ENCODE peak calls at places on chromosomes 7 and 10, in four cellular contexts. One of them, this sample, is unnamed.

GRCh38 chr10:80588506-80589020 is 50.9 kb downstream of the SH2D4B start:
- DNase-seq in HepG2: no peak
- DNase-seq in K562: no peak
- DNase-seq in GM12878: no peak
- DNase-seq in this sample: no peak

GRCh38 chr10:132784582-132785432 is 1.1 kb downstream of the NKX6-2 start:
- DNase-seq in K562: no peak
- DNase-seq in GM12878: no peak
- DNase-seq in HepG2: no peak
- DNase-seq in this sample: no peak

GRCh38 chr10:27104919-27105318 is 4.6 kb upstream of the ANKRD26 start:
- DNase-seq in GM12878: no peak
- DNase-seq in HepG2: no peak
- DNase-seq in K562: no peak
- DNase-seq in this sample: no peak

GRCh38 chr10:69572159-69573055 is 815 bp downstream of the NEUROG3 start:
- DNase-seq in K562: no peak
- DNase-seq in GM12878: no peak
- DNase-seq in HepG2: no peak
- DNase-seq in this sample: no peak

GRCh38 chr10:3271385-3272115 is 99.0 kb upstream of the PITRM1 start:
- DNase-seq in K562: no peak
- DNase-seq in GM12878: no peak
- DNase-seq in HepG2: no peak
- DNase-seq in this sample: no peak

GRCh38 chr10:124530215-124530665 is 68.6 kb downstream of the LHPP start:
- DNase-seq in HepG2: peak; percentile 56
- DNase-seq in K562: peak; percentile 84
- DNase-seq in GM12878: no peak
- DNase-seq in this sample: peak; percentile 96

GRCh38 chr7:105521027-105521730 is 892 bp downstream of the PUS7 start:
- DNase-seq in K562: no peak
- DNase-seq in GM12878: no peak
- DNase-seq in HepG2: peak; percentile 67
- DNase-seq in this sample: peak; percentile 52

GRCh38 chr7:26091933-26092332 is 60.1 kb upstream of the NFE2L3 start:
- DNase-seq in K562: no peak
- DNase-seq in HepG2: no peak
- DNase-seq in GM12878: no peak
- DNase-seq in this sample: peak; percentile 42

GRCh38 chr7:107170051-107170661 is 1.4 kb downstream of the HBP1 start:
- DNase-seq in K562: no peak
- DNase-seq in HepG2: no peak
- DNase-seq in GM12878: no peak
- DNase-seq in this sample: no peak

GRCh38 chr7:117688126-117688525 is 185.1 kb downstream of the CTTNBP2 start:
- DNase-seq in K562: no peak
- DNase-seq in GM12878: no peak
- DNase-seq in HepG2: no peak
- DNase-seq in this sample: no peak

GRCh38 chr7:130943336-130943901 is 209.4 kb upstream of the KLF14 start:
- DNase-seq in K562: no peak
- DNase-seq in GM12878: no peak
- DNase-seq in HepG2: no peak
- DNase-seq in this sample: no peak

GRCh38 chr10:44006826-44007225 is 358.1 kb upstream of the ZNF32 start:
- DNase-seq in HepG2: no peak
- DNase-seq in K562: no peak
- DNase-seq in GM12878: no peak
- DNase-seq in this sample: no peak

GRCh38 chr7:15555385-15555859 is 6.4 kb downstream of the AGMO start:
- DNase-seq in GM12878: no peak
- DNase-seq in HepG2: peak; percentile 3
- DNase-seq in K562: no peak
- DNase-seq in this sample: no peak

GRCh38 chr7:142478479-142479220 is 220.8 kb upstream of the PRSS58 start:
- DNase-seq in GM12878: no peak
- DNase-seq in K562: peak; percentile 66
- DNase-seq in HepG2: peak; percentile 17
- DNase-seq in this sample: peak; percentile 36

GRCh38 chr10:55191236-55191860 is 390.3 kb upstream of the PCDH15 start:
- DNase-seq in GM12878: no peak
- DNase-seq in HepG2: no peak
- DNase-seq in K562: no peak
- DNase-seq in this sample: no peak

GRCh38 chr10:113712755-113713154 is 33.0 kb downstream of the CASP7 start:
- DNase-seq in GM12878: no peak
- DNase-seq in HepG2: no peak
- DNase-seq in K562: no peak
- DNase-seq in this sample: no peak

GRCh38 chr10:789831-790701 is 100.6 kb upstream of the DIP2C start:
- DNase-seq in HepG2: no peak
- DNase-seq in K562: peak; percentile 8
- DNase-seq in GM12878: no peak
- DNase-seq in this sample: no peak
- TF ChIP-seq FOXK2 in HepG2: no peak
- TF ChIP-seq FOXK2 in K562: no peak
- TF ChIP-seq FOXK2 in GM12878: no peak
- TF ChIP-seq FOXK2 in this sample: no peak

GRCh38 chr10:111532139-111532538 is 455.3 kb downstream of the ADRA2A start:
- DNase-seq in GM12878: no peak
- DNase-seq in K562: no peak
- DNase-seq in HepG2: no peak
- DNase-seq in this sample: no peak

GRCh38 chr10:111525696-111526095 is 448.9 kb downstream of the ADRA2A start:
- DNase-seq in K562: no peak
- DNase-seq in GM12878: no peak
- DNase-seq in HepG2: no peak
- DNase-seq in this sample: no peak

GRCh38 chr10:111531690-111532089 is 454.9 kb downstream of the ADRA2A start:
- DNase-seq in K562: no peak
- DNase-seq in GM12878: no peak
- DNase-seq in HepG2: no peak
- DNase-seq in this sample: no peak
- TF ChIP-seq FOXK2 in K562: no peak
- TF ChIP-seq FOXK2 in GM12878: no peak
- TF ChIP-seq FOXK2 in HepG2: no peak
- TF ChIP-seq FOXK2 in this sample: no peak

GRCh38 chr10:90857635-90858488 is at the start of gene HTR7:
- DNase-seq in GM12878: no peak
- DNase-seq in K562: peak; percentile 72
- DNase-seq in HepG2: peak; percentile 16
- DNase-seq in this sample: peak; percentile 77
- TF ChIP-seq FOXK2 in GM12878: no peak
- TF ChIP-seq FOXK2 in K562: no peak
- TF ChIP-seq FOXK2 in HepG2: no peak
- TF ChIP-seq FOXK2 in this sample: no peak

GRCh38 chr10:34690403-34691049 is 124.6 kb downstream of the PARD3 start:
- DNase-seq in GM12878: no peak
- DNase-seq in HepG2: no peak
- DNase-seq in K562: no peak
- DNase-seq in this sample: no peak

GRCh38 chr10:34687434-34688205 is 127.5 kb downstream of the PARD3 start:
- DNase-seq in GM12878: no peak
- DNase-seq in HepG2: no peak
- DNase-seq in K562: no peak
- DNase-seq in this sample: no peak

DNA sequence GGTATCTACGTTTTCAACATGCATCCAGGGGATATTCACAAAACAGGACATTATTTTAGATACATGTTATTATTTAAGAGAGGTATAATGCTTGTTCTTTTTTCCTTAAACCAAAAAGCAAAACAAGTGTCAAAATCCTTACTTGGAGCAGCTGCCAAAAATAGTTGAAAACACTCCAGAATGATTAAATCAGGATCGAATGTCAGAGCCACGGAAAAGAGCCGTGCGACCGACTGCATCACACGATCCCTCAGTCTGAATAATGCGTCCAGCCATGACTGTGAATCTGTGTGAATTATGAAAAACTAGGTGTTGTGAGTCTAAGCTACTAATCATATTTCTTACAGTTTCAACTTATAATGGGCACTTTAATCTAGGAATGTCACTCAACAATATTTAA is 126.0 kb downstream of the PARD3 start:
- DNase-seq in K562: no peak
- DNase-seq in HepG2: no peak
- DNase-seq in GM12878: no peak
- DNase-seq in this sample: no peak
- TF ChIP-seq FOXK2 in K562: no peak
- TF ChIP-seq FOXK2 in HepG2: no peak
- TF ChIP-seq FOXK2 in GM12878: no peak
- TF ChIP-seq FOXK2 in this sample: no peak

This sample was measured in HEK293T.